ENCODE peak calls at places on chromosomes 4 and X, in four cellular contexts. One of them, this sample, is unnamed.

GRCh38 chrX:75365243-75365975 is 91.5 kb downstream of the UPRT start:
- DNase-seq in IMR-90: no peak
- DNase-seq in HCT116: no peak
- DNase-seq in PC-3: no peak
- DNase-seq in this sample: no peak

GRCh38 chrX:66677430-66677829 is 38.6 kb upstream of the EDA2R start:
- DNase-seq in IMR-90: peak; percentile 12
- DNase-seq in HCT116: no peak
- DNase-seq in PC-3: no peak
- DNase-seq in this sample: peak; percentile 1

GRCh38 chrX:76127341-76127740 is 45.5 kb upstream of the PBDC1 start:
- DNase-seq in IMR-90: no peak
- DNase-seq in HCT116: no peak
- DNase-seq in PC-3: no peak
- DNase-seq in this sample: no peak

GRCh38 chr4:102091656-102092055 is 253.6 kb downstream of the SLC39A8 start:
- DNase-seq in IMR-90: no peak
- DNase-seq in HCT116: no peak
- DNase-seq in PC-3: no peak
- DNase-seq in this sample: no peak

GRCh38 chrX:30830544-30830943 is 58.5 kb downstream of the TAB3 start:
- DNase-seq in IMR-90: no peak
- DNase-seq in HCT116: no peak
- DNase-seq in PC-3: no peak
- DNase-seq in this sample: no peak

GRCh38 chrX:48972214-48973164 is 845 bp upstream of the KCND1 start:
- DNase-seq in IMR-90: peak; percentile 41
- DNase-seq in HCT116: peak; percentile 10
- DNase-seq in PC-3: peak; percentile 55
- DNase-seq in this sample: peak; percentile 46

GRCh38 chrX:112164420-112164819 is 81.8 kb upstream of the TRPC5 start:
- DNase-seq in IMR-90: no peak
- DNase-seq in HCT116: no peak
- DNase-seq in PC-3: no peak
- DNase-seq in this sample: no peak

GRCh38 chr4:140884431-140885058 is 128.4 kb upstream of the TBC1D9 start:
- DNase-seq in IMR-90: peak; percentile 80
- DNase-seq in HCT116: peak; percentile 71
- DNase-seq in PC-3: peak; percentile 79
- DNase-seq in this sample: peak; percentile 68

GRCh38 chr4:153764611-153765368 is 5.0 kb upstream of the RNF175 start:
- DNase-seq in IMR-90: no peak
- DNase-seq in HCT116: no peak
- DNase-seq in PC-3: no peak
- DNase-seq in this sample: no peak

GRCh38 chrX:28312965-28313364 is 274.3 kb upstream of the IL1RAPL1 start:
- DNase-seq in IMR-90: peak; percentile 0
- DNase-seq in HCT116: no peak
- DNase-seq in PC-3: peak; percentile 61
- DNase-seq in this sample: no peak

GRCh38 chr4:53150631-53151488 is 215.0 kb downstream of the SCFD2 start:
- DNase-seq in IMR-90: peak; percentile 36
- DNase-seq in HCT116: no peak
- DNase-seq in PC-3: no peak
- DNase-seq in this sample: no peak

GRCh38 chr4:71113294-71113693 is 119.8 kb downstream of the DCK start:
- DNase-seq in IMR-90: no peak
- DNase-seq in HCT116: peak; percentile 19
- DNase-seq in PC-3: peak; percentile 66
- DNase-seq in this sample: no peak

GRCh38 chr4:8185280-8185679 is 13.8 kb upstream of the SH3TC1 start:
- DNase-seq in IMR-90: peak; percentile 84
- DNase-seq in HCT116: no peak
- DNase-seq in PC-3: peak; percentile 72
- DNase-seq in this sample: no peak

GRCh38 chrX:119015407-119016242 is 41.2 kb downstream of the LONRF3 start:
- DNase-seq in IMR-90: peak; percentile 80
- DNase-seq in HCT116: peak; percentile 35
- DNase-seq in PC-3: peak; percentile 98
- DNase-seq in this sample: peak; percentile 90

GRCh38 chrX:133538148-133538547 is 122.9 kb upstream of the GPC4 start:
- DNase-seq in IMR-90: no peak
- DNase-seq in HCT116: no peak
- DNase-seq in PC-3: no peak
- DNase-seq in this sample: no peak

GRCh38 chrX:37912286-37912685 is 64.9 kb upstream of the DYNLT3 start:
- DNase-seq in IMR-90: no peak
- DNase-seq in HCT116: no peak
- DNase-seq in PC-3: peak; percentile 38
- DNase-seq in this sample: peak; percentile 26

DNA sequence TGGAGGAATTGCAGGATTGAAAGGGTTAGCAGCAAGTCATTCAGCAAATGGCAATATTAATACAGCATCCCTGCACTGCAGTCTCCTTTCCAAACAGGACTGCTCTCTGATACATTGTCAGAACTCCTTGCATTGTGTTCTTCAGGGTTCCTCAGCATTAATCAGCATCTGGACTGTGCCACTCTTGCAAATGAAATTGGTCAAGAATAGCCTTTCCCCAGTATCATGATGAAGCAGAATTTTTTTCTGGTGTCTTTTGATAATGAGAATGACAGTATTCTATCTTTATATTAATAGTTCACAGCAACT is 272.6 kb upstream of the HAND2 start:
- DNase-seq in IMR-90: no peak
- DNase-seq in HCT116: no peak
- DNase-seq in PC-3: no peak
- DNase-seq in this sample: no peak
- H3K9ac ChIP-seq in IMR-90: no peak overlapping the region
- H3K9ac ChIP-seq in HCT116: no peak overlapping the region
- H3K9ac ChIP-seq in PC-3: no peak overlapping the region
- H3K9ac ChIP-seq in this sample: no peak overlapping the region

GRCh38 chr4:24912252-24913098 is at the start of gene CCDC149:
- DNase-seq in IMR-90: peak; percentile 57
- DNase-seq in HCT116: peak; percentile 56
- DNase-seq in PC-3: peak; percentile 79
- DNase-seq in this sample: peak; percentile 43
- H3K9ac ChIP-seq in IMR-90: peak within 1 kb of the TSS; percentile 88
- H3K9ac ChIP-seq in HCT116: peak within 1 kb of the TSS; percentile 62
- H3K9ac ChIP-seq in PC-3: peak within 1 kb of the TSS; percentile 75
- H3K9ac ChIP-seq in this sample: peak within 1 kb of the TSS; percentile 86

GRCh38 chr4:39614487-39615162 is 24.0 kb downstream of the SMIM14 start:
- DNase-seq in IMR-90: peak; percentile 87
- DNase-seq in HCT116: no peak
- DNase-seq in PC-3: peak; percentile 69
- DNase-seq in this sample: peak; percentile 67

GRCh38 chr4:39613093-39613656 is 25.5 kb downstream of the SMIM14 start:
- DNase-seq in IMR-90: peak; percentile 58
- DNase-seq in HCT116: no peak
- DNase-seq in PC-3: peak; percentile 68
- DNase-seq in this sample: peak; percentile 29

GRCh38 chr4:39606747-39607146 is 31.9 kb downstream of the SMIM14 start:
- DNase-seq in IMR-90: no peak
- DNase-seq in HCT116: no peak
- DNase-seq in PC-3: no peak
- DNase-seq in this sample: no peak

GRCh38 chr4:39609454-39609911 is 29.2 kb downstream of the SMIM14 start:
- DNase-seq in IMR-90: no peak
- DNase-seq in HCT116: no peak
- DNase-seq in PC-3: peak; percentile 48
- DNase-seq in this sample: no peak
- H3K9ac ChIP-seq in IMR-90: no peak overlapping the region
- H3K9ac ChIP-seq in HCT116: no peak overlapping the region
- H3K9ac ChIP-seq in PC-3: peak overlapping the region; percentile 43
- H3K9ac ChIP-seq in this sample: no peak overlapping the region

DNA sequence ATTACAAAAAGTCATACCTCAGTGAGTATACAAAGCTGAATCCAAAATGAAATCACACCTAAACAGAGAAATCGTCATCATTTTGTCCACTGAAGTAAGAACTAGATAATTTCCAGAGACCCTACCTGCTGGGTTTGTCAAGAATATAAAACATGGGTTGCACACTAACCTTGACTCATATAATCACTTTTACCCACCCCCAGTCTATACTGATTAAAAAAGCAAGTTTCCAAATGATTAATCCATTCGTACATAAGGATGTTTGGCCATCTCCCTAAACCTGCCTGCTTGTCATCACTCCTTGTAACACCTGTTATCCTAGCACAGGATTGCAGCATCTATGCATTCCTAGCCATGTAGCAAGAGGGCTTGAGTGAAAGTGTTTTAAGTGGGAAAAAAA is 4.7 kb downstream of the RAP2C start:
- DNase-seq in IMR-90: no peak
- DNase-seq in HCT116: no peak
- DNase-seq in PC-3: no peak
- DNase-seq in this sample: no peak
- H3K9ac ChIP-seq in IMR-90: no peak overlapping the region
- H3K9ac ChIP-seq in HCT116: no peak overlapping the region
- H3K9ac ChIP-seq in PC-3: no peak overlapping the region
- H3K9ac ChIP-seq in this sample: no peak overlapping the region

GRCh38 chr4:25750874-25751273 is 95.2 kb downstream of the SLC34A2 start:
- DNase-seq in IMR-90: no peak
- DNase-seq in HCT116: no peak
- DNase-seq in PC-3: no peak
- DNase-seq in this sample: no peak

GRCh38 chr4:25743971-25744370 is 88.3 kb downstream of the SLC34A2 start:
- DNase-seq in IMR-90: no peak
- DNase-seq in HCT116: no peak
- DNase-seq in PC-3: no peak
- DNase-seq in this sample: no peak

GRCh38 chr4:25749150-25749794 is 93.6 kb downstream of the SLC34A2 start:
- DNase-seq in IMR-90: no peak
- DNase-seq in HCT116: no peak
- DNase-seq in PC-3: no peak
- DNase-seq in this sample: no peak
- H3K9ac ChIP-seq in IMR-90: no peak overlapping the region
- H3K9ac ChIP-seq in HCT116: no peak overlapping the region
- H3K9ac ChIP-seq in PC-3: no peak overlapping the region
- H3K9ac ChIP-seq in this sample: no peak overlapping the region

GRCh38 chr4:3371038-3371437 is 70.7 kb upstream of the HGFAC start:
- DNase-seq in IMR-90: no peak
- DNase-seq in HCT116: no peak
- DNase-seq in PC-3: no peak
- DNase-seq in this sample: peak; percentile 38
- H3K9ac ChIP-seq in IMR-90: no peak overlapping the region
- H3K9ac ChIP-seq in HCT116: no peak overlapping the region
- H3K9ac ChIP-seq in PC-3: no peak overlapping the region
- H3K9ac ChIP-seq in this sample: peak overlapping the region; percentile 48